ENCODE peak calls at places on chromosomes 11 and 22, in eight cellular contexts. C, R, N, G, Y, K, F and I are unnamed samples. For H3K27me3, the result is how much of the 10 kb centered on the place peaks cover.

GRCh38 chr22:27768027-27768640 is 33.4 kb downstream of the MN1 start:
- DNase-seq in C (no peak), R (no peak), N (no peak), G (no peak), Y (no peak), K (no peak), F (no peak), I (no peak)

GRCh38 chr11:43212279-43212678 is 99.5 kb upstream of the API5 start:
- DNase-seq in C (no peak), R (no peak), N (peak), G (no peak), Y (no peak), K (no peak), F (no peak), I (no peak)

GRCh38 chr11:77259681-77260080 is 41.8 kb downstream of the GDPD4 start:
- DNase-seq in C (no peak), R (no peak), N (no peak), G (no peak), Y (no peak), K (peak), F (peak), I (no peak)

GRCh38 chr11:102802341-102802740 is 4.4 kb upstream of the MMP1 start:
- DNase-seq in C (peak), R (no peak), N (no peak), G (no peak), Y (no peak), K (peak), F (peak), I (peak)

GRCh38 chr22:39439170-39439569 is 17.6 kb upstream of the MGAT3 start:
- DNase-seq in C (no peak), R (no peak), N (no peak), G (peak), Y (no peak), K (peak), F (peak), I (no peak)

GRCh38 chr11:109877043-109877442 is 216.1 kb upstream of the ZC3H12C start:
- DNase-seq in C (no peak), R (no peak), N (no peak), G (no peak), Y (no peak), K (no peak), F (no peak), I (no peak)

GRCh38 chr11:13216019-13217006 is 61.3 kb upstream of the BMAL1 start:
- DNase-seq in C (peak), R (peak), N (peak), G (no peak), Y (no peak), K (peak), F (peak), I (peak)

GRCh38 chr22:38038426-38038825 is 18.8 kb upstream of the PICK1 start:
- DNase-seq in C (no peak), R (no peak), N (no peak), G (no peak), Y (no peak), K (no peak), F (no peak), I (no peak)

GRCh38 chr11:126366064-126366822 is 10.8 kb downstream of the ST3GAL4 start:
- DNase-seq in C (no peak), R (no peak), N (no peak), G (no peak), Y (no peak), K (no peak), F (no peak), I (no peak)

GRCh38 chr11:40280161-40281054 is 1179.0 kb downstream of the LRRC4C start:
- DNase-seq in C (no peak), R (no peak), N (no peak), G (no peak), Y (no peak), K (no peak), F (no peak), I (no peak)

GRCh38 chr11:27124514-27125264 is 84.1 kb downstream of the BBOX1 start:
- DNase-seq in C (no peak), R (no peak), N (no peak), G (no peak), Y (no peak), K (peak), F (no peak), I (peak)

GRCh38 chr11:121257976-121258375 is 34.6 kb upstream of the SC5D start:
- DNase-seq in C (no peak), R (no peak), N (no peak), G (no peak), Y (no peak), K (no peak), F (no peak), I (peak)

GRCh38 chr11:78851883-78852586 is 277.4 kb upstream of the NARS2 start:
- DNase-seq in C (no peak), R (no peak), N (no peak), G (no peak), Y (no peak), K (no peak), F (no peak), I (no peak)

GRCh38 chr11:46917109-46918086 is 952 bp downstream of the LRP4 start:
- DNase-seq in C (no peak), R (no peak), N (peak), G (no peak), Y (no peak), K (no peak), F (no peak), I (no peak)

GRCh38 chr11:10716122-10716521 is 22.6 kb upstream of the IRAG1 start:
- DNase-seq in C (no peak), R (no peak), N (no peak), G (peak), Y (no peak), K (peak), F (peak), I (no peak)

GRCh38 chr11:126468102-126468521 is 112.6 kb downstream of the ST3GAL4 start:
- DNase-seq in C (no peak), R (no peak), N (no peak), G (no peak), Y (no peak), K (no peak), F (no peak), I (no peak)

GRCh38 chr11:12105471-12105870 is 4.9 kb upstream of the MICAL2 start:
- DNase-seq in C (no peak), R (no peak), N (no peak), G (no peak), Y (no peak), K (no peak), F (no peak), I (no peak)

GRCh38 chr11:111573821-111574249 is 28.4 kb upstream of the SIK2 start:
- DNase-seq in C (no peak), R (no peak), N (no peak), G (no peak), Y (no peak), K (no peak), F (no peak), I (no peak)

GRCh38 chr11:111571829-111572501 is 30.3 kb upstream of the SIK2 start:
- DNase-seq in C (peak), R (no peak), N (no peak), G (no peak), Y (no peak), K (peak), F (peak), I (no peak)

GRCh38 chr11:111570796-111571195 is 30.3 kb downstream of the LAYN start:
- DNase-seq in C (peak), R (no peak), N (no peak), G (no peak), Y (no peak), K (no peak), F (no peak), I (no peak)

GRCh38 chr11:111575748-111576147 is 26.5 kb upstream of the SIK2 start:
- DNase-seq in C (no peak), R (no peak), N (no peak), G (no peak), Y (no peak), K (no peak), F (no peak), I (no peak)

DNA sequence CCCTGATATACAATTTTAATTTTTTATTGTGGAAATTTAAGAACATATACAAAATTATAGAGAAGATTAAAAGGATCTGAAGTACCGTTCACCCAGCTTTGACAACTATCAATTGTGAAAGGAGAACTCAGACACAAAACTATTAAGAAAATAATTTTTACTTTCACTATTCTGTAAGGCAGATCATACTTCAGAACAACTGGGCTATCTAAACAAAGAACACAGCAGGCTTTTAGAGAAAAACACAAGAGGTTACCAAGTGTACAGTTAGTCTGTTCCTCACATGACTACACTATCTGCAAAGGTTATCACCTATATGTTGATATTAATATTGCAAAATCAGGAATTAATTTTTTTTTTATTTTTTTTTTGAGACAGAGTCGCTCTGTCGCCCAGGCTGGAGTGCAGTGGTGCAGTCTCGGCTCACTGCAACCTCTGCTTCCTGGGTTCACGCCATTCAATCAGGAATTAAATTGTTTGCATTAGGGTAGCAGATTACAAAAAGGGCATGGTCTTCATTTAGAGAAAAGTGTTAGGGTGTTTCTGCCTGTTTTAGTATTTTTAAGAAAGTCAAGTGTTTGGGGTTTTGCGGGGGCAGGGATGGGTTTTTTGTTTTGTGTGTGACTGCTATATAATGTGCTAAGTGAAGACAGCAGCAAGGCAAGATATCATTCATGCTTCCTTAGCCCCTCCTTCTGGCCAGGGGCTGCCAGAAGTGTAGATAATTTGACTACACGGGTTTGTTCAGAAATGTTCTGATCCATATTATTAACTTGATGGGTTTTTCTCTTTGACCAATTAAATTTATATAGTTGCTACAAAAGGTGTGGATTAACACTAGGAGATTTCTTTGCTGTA is 27.6 kb upstream of the SIK2 start:
- DNase-seq in C (no peak), R (no peak), N (no peak), G (peak), Y (no peak), K (no peak), F (no peak), I (no peak)
- TF ChIP-seq CTCF in C (no peak), R (no peak), N (peak), G (peak), Y (no peak), K (no peak), F (no peak), I (no peak)

DNA sequence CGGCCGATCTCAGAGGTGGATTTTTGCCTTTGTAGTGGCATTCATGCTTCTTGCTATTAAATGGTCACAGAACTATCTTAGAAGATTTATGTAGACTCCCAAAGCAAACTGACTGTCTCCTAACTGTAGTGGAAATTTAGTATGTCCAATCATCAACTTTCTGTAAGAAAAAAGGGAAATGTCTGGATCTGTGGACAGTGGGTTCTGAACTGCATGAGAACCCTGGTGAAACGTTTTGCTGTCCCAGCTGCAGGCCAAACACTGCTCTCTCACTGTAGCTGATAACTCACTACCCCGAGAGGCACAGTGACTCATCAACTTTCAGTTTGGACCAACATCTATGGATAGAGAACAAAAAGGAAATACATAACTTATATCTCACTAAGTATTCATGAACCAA is 387.1 kb downstream of the SOX6 start:
- DNase-seq in C (peak), R (no peak), N (no peak), G (peak), Y (no peak), K (peak), F (peak), I (peak)
- H2AFZ ChIP-seq in C (peak), R (peak), N (no peak), G (peak), Y (no peak), K (peak), F (peak), I (peak)

DNA sequence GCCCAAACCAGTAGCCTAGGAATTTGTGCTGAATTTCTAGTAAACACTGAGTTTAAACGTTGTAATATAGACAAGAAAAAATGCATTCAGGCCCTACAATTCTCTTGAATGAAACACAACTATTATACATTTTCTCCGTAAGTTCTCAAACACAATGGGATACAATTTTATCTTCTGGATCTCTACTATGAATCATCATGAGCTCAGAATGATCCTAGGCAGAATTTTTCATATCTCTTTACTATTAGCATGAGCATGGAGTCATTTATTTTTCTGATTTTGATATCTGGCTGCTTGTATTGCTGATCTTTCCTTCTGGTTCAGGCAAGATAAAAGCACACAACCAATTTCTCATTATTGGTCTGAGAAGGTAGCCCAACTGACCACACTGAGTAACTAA is 1123.4 kb upstream of the RAG2 start:
- DNase-seq in C (peak), R (no peak), N (no peak), G (no peak), Y (no peak), K (no peak), F (peak), I (peak)
- H3K27me3 ChIP-seq in C (under half), R (under half), N (under half), G (under half), Y (under half), K (under half), F (under half), I (under half)

GRCh38 chr22:47512617-47513016 is 750.2 kb downstream of the TBC1D22A start:
- DNase-seq in C (no peak), R (no peak), N (no peak), G (no peak), Y (no peak), K (no peak), F (no peak), I (no peak)

GRCh38 chr22:47517062-47517461 is 754.6 kb downstream of the TBC1D22A start:
- DNase-seq in C (no peak), R (no peak), N (no peak), G (no peak), Y (no peak), K (no peak), F (no peak), I (no peak)

DNA sequence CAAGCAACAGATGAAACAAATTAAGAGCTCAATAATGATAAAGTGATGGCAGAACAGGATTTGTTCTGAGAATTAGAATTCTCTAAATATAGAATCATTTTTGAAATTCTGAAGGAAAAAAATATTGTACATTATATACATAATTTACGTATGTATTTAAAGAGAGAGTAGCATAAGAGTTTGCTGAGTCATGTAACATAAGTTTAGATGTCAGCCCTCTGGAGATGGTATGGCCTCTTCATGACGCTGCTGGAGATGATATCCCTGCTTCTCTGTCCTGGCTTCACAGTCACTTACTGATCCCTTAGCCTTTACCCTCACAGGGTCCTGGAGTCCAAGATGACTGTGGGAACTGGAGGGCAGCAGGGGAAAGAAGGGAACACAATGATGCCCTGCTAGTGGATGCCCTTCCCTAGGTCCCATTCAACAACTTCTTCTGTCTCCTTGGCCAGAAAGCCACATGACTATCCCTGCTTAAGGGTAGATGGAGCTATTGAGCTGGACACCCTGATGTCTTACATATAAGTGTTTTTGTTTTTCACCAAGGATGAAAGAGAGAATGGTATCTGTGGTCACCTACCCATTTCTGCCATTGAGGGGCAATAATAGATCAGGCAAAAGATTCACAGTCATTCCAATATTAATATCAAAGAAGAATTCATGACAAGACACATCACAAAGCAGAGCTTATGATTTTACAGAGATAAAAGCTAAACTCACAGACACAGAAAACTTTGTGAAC is 753.1 kb downstream of the TBC1D22A start:
- DNase-seq in C (no peak), R (no peak), N (no peak), G (no peak), Y (no peak), K (no peak), F (no peak), I (no peak)
- TF ChIP-seq CTCF in C (no peak), R (peak), N (no peak), G (no peak), Y (no peak), K (no peak), F (no peak), I (no peak)

DNA sequence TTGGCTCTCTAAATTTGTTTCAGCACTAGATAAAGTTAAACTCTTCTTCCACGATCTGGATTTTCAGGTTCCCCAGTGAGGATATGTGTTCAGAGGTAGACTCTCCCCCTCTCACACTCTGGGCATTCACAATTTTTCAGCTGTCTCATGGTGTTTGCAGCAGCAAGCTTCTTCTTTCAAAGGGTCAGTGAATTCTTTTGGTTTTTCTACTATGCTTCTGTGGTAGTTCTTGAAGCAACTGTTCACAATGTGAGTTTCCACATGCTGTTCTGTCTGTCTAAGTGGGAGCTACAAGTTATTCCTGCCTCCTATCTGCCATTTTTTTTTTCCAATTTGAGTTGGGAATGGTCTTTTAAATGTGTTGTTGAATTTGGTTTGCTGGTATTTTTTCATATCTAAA is 25.4 kb downstream of the CNTF start:
- DNase-seq in C (no peak), R (no peak), N (no peak), G (no peak), Y (no peak), K (no peak), F (no peak), I (no peak)
- H2AFZ ChIP-seq in C (no peak), R (no peak), N (no peak), G (no peak), Y (no peak), K (no peak), F (no peak), I (no peak)

DNA sequence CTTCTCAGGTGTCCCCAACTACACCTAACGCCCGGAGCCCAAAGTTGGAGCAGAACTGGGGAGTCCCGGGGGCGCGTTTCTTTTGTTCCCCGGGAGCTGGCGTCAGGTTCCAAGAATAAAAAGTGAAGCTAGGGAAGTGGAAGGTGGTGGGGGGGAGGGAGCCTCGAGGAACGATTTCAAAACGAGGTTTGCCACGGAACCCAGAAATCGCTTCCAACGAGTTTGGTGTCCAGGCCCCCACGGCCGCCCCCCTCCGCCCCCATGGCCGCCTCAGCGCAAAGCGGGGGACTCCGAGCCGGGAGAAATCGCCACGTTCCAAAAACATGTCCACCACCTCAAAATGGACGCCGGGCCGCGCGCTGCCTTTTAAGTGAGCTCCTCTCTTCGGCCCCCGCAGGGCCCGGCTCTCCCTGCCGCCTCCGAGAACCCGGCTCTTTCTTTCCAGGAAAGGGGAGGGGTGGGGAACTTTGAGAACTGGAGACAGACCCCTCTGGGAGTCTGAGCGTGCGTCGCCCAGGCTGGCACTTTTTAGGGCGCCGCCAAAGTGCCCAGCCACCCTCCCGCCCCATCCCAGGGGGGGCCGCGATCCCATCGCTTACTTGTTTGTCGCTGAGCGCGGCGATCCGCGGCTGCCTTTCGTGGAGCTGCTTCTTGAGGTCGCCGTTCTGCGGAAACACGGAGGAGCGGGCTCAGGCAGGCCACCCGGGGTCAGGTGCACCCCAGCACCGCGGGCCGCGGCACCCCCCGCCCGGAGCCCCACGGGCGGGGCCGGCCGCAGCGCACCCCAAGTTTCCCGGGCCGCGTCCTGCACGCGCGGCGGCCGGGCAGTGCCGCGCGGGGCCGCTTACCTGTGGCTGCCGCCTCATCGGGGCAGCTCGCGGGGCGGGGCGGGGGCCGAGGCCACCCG is 1.6 kb downstream of the PHF21B start:
- DNase-seq in C (peak), R (no peak), N (peak), G (peak), Y (no peak), K (no peak), F (peak), I (peak)
- H3K27me3 ChIP-seq in C (under half), R (under half), N (under half), G (under half), Y (under half), K (half or more), F (under half), I (under half)

GRCh38 chr22:33083212-33083611 is 25.0 kb upstream of the SYN3 start:
- DNase-seq in C (no peak), R (no peak), N (no peak), G (no peak), Y (no peak), K (no peak), F (no peak), I (no peak)
- TF ChIP-seq CTCF in C (no peak), R (peak), N (peak), G (no peak), Y (no peak), K (no peak), F (no peak), I (peak)

GRCh38 chr11:91731051-91731450 is 493.6 kb upstream of the FAT3 start:
- DNase-seq in C (no peak), R (no peak), N (no peak), G (no peak), Y (no peak), K (no peak), F (no peak), I (no peak)
- H2AFZ ChIP-seq in C (no peak), R (no peak), N (no peak), G (no peak), Y (no peak), K (no peak), F (no peak), I (no peak)

GRCh38 chr11:123377355-123377754 is 52.7 kb upstream of the GRAMD1B start:
- DNase-seq in C (no peak), R (no peak), N (no peak), G (no peak), Y (no peak), K (no peak), F (no peak), I (no peak)
- H3K27me3 ChIP-seq in C (under half), R (under half), N (under half), G (under half), Y (under half), K (half or more), F (under half), I (under half)